ENCODE peak calls at places on chromosomes 6 and 20, in nine cellular contexts. U is ovary, B is IMR-90, D is A549, Z is right lobe of liver, C is heart left ventricle, A is GM12878, Q is spleen, K is vagina. V is an unnamed sample.

GRCh38 chr20:47480239-47480638 is 21.4 kb upstream of the NCOA3 start:
- DNase-seq in U (no peak), B (no peak), D (no peak), Z (no peak), C (no peak), A (no peak), Q (no peak), K (no peak), V (no peak)

GRCh38 chr20:12252793-12253192 is 335.1 kb downstream of the BTBD3 start:
- DNase-seq in U (no peak), B (peak; percentile 0), D (no peak), Z (no peak), C (no peak), A (no peak), Q (no peak), K (no peak), V (no peak)

GRCh38 chr20:25361287-25361683 is 29.4 kb downstream of the ABHD12 start:
- DNase-seq in U (no peak), B (peak; percentile 64), D (peak; percentile 57), Z (no peak), C (no peak), A (no peak), Q (no peak), K (no peak), V (no peak)

GRCh38 chr20:846894-847278 is 13.4 kb downstream of the FAM110A start:
- DNase-seq in U (no peak), B (no peak), D (no peak), Z (no peak), C (peak; percentile 38), A (no peak), Q (peak; percentile 92), K (no peak), V (peak; percentile 38)

GRCh38 chr6:33827546-33828451 is 24.0 kb upstream of the MLN start:
- DNase-seq in U (no peak), B (peak; percentile 40), D (no peak), Z (no peak), C (no peak), A (no peak), Q (no peak), K (no peak), V (no peak)

GRCh38 chr6:43899830-43900229 is 129.8 kb downstream of the VEGFA start:
- DNase-seq in U (no peak), B (no peak), D (no peak), Z (no peak), C (no peak), A (no peak), Q (no peak), K (no peak), V (no peak)

GRCh38 chr6:73624896-73625295 is 28.9 kb downstream of the SLC17A5 start:
- DNase-seq in U (no peak), B (no peak), D (no peak), Z (no peak), C (no peak), A (no peak), Q (no peak), K (no peak), V (no peak)

GRCh38 chr6:6861346-6861745 is 246.4 kb upstream of the RREB1 start:
- DNase-seq in U (no peak), B (no peak), D (no peak), Z (no peak), C (no peak), A (no peak), Q (no peak), K (no peak), V (peak; percentile 37)

GRCh38 chr20:46331612-46332361 is 23.5 kb upstream of the CDH22 start:
- DNase-seq in U (no peak), B (no peak), D (no peak), Z (no peak), C (no peak), A (no peak), Q (no peak), K (no peak), V (peak; percentile 20)

GRCh38 chr20:4813076-4813838 is 91.5 kb downstream of the PRND start:
- DNase-seq in U (peak; percentile 30), B (no peak), D (no peak), Z (peak; percentile 65), C (peak; percentile 59), A (peak; percentile 43), Q (peak; percentile 93), K (no peak), V (peak; percentile 55)

GRCh38 chr6:130962951-130963350 is 100.1 kb downstream of the EPB41L2 start:
- DNase-seq in U (no peak), B (no peak), D (no peak), Z (no peak), C (no peak), A (no peak), Q (no peak), K (no peak), V (no peak)

GRCh38 chr20:48457261-48458002 is 370.4 kb downstream of the PREX1 start:
- DNase-seq in U (no peak), B (no peak), D (no peak), Z (no peak), C (no peak), A (no peak), Q (no peak), K (no peak), V (no peak)

GRCh38 chr6:137660296-137660731 is 166.1 kb upstream of the OLIG3 start:
- DNase-seq in U (no peak), B (no peak), D (no peak), Z (no peak), C (no peak), A (no peak), Q (no peak), K (no peak), V (no peak)

GRCh38 chr20:59253779-59254319 is 46.6 kb upstream of the EDN3 start:
- DNase-seq in U (no peak), B (no peak), D (no peak), Z (no peak), C (no peak), A (no peak), Q (no peak), K (no peak), V (peak; percentile 12)

GRCh38 chr6:22145823-22146379 is 150.9 kb downstream of the PRL start:
- DNase-seq in U (no peak), B (peak; percentile 78), D (peak; percentile 13), Z (no peak), C (no peak), A (no peak), Q (no peak), K (no peak), V (no peak)

GRCh38 chr6:162964703-162965140 is 236.9 kb downstream of the PACRG start:
- DNase-seq in U (no peak), B (peak; percentile 99), D (peak; percentile 12), Z (no peak), C (peak; percentile 59), A (no peak), Q (no peak), K (no peak), V (no peak)

GRCh38 chr6:81366970-81367369 is 385.5 kb downstream of the TENT5A start:
- DNase-seq in U (no peak), B (no peak), D (no peak), Z (no peak), C (no peak), A (no peak), Q (no peak), K (no peak), V (no peak)

GRCh38 chr6:167113935-167114910 is 8.7 kb upstream of the CCR6 start:
- DNase-seq in U (no peak), B (no peak), D (no peak), Z (no peak), C (no peak), A (peak; percentile 93), Q (peak; percentile 96), K (no peak), V (peak; percentile 67)

GRCh38 chr6:167113047-167113446 is 9.8 kb upstream of the CCR6 start:
- DNase-seq in U (no peak), B (no peak), D (no peak), Z (no peak), C (no peak), A (peak; percentile 85), Q (no peak), K (no peak), V (no peak)

GRCh38 chr6:167111597-167111996 is 11.3 kb upstream of the CCR6 start:
- DNase-seq in U (no peak), B (no peak), D (no peak), Z (no peak), C (no peak), A (no peak), Q (no peak), K (no peak), V (no peak)

GRCh38 chr6:167115054-167115453 is 7.8 kb upstream of the CCR6 start:
- DNase-seq in U (no peak), B (no peak), D (no peak), Z (no peak), C (no peak), A (no peak), Q (no peak), K (no peak), V (no peak)

GRCh38 chr6:167112421-167112820 is 10.5 kb upstream of the CCR6 start:
- DNase-seq in U (no peak), B (no peak), D (no peak), Z (no peak), C (no peak), A (no peak), Q (peak; percentile 80), K (no peak), V (no peak)
- H3K4me3 ChIP-seq in U (no peak overlapping the region), B (no peak overlapping the region), D (no peak overlapping the region), Z (no peak overlapping the region), C (no peak overlapping the region), A (peak overlapping the region; percentile 30), Q (peak overlapping the region; percentile 7), K (no peak overlapping the region), V (no peak overlapping the region)

GRCh38 chr20:57391439-57392129 is 388 bp downstream of the RBM38 start:
- DNase-seq in U (peak; percentile 35), B (no peak), D (no peak), Z (peak; percentile 59), C (peak; percentile 34), A (no peak), Q (peak; percentile 92), K (no peak), V (peak; percentile 28)
- TF ChIP-seq POLR2A in U (no peak), B (no peak), D (peak; percentile 68), Z (peak; percentile 35), C (no peak), A (peak; percentile 47), Q (no peak), K (no peak), V (peak; percentile 17)

DNA sequence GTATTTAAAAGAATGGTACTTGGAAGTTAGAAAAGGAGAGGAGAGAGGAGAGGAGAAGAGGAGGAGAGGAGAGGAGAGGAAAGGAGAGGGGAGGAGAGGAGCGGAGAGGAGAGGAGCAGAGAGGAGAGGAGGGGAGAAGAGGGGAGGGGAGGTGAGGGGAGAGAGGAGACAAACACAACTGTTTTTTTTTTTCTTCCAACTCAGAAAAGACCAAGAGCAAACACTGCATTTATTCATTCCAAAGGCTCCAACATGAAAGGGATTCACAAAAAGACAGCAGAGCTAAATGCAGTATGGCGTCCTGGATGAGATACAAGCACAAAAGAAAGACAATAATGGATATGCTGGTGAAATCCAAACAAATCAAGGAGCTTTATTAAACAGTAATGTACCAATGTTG is 204.8 kb downstream of the CBLN4 start:
- DNase-seq in U (no peak), B (no peak), D (no peak), Z (no peak), C (no peak), A (no peak), Q (no peak), K (no peak), V (no peak)
- H3K9me3 ChIP-seq in U (no peaks in the 10 kb centered on the region), B (peaks cover 15% of the 10 kb centered on the region), D (no peaks in the 10 kb centered on the region), Z (no peaks in the 10 kb centered on the region), C (no peaks in the 10 kb centered on the region), A (no peaks in the 10 kb centered on the region), Q (peaks cover 7% of the 10 kb centered on the region), K (no peaks in the 10 kb centered on the region), V (no peaks in the 10 kb centered on the region)

GRCh38 chr6:36955136-36955535 is 598 bp downstream of the PI16 start:
- DNase-seq in U (no peak), B (no peak), D (no peak), Z (no peak), C (no peak), A (no peak), Q (peak; percentile 51), K (no peak), V (no peak)
- H3K4me3 ChIP-seq in U (no peak overlapping the region), B (no peak overlapping the region), D (no peak overlapping the region), Z (no peak overlapping the region), C (peak overlapping the region; percentile 49), A (no peak overlapping the region), Q (no peak overlapping the region), K (peak overlapping the region; percentile 33), V (no peak overlapping the region)